ENCODE peak calls at places on chromosome 18, in eight cellular contexts. Q is cardiac muscle cell, E is sigmoid colon, F is stomach, K is PC-3, I is left ventricle myocardium inferior, C is psoas muscle, A is suprapubic skin. Y is an unnamed sample. For H3K27me3, the result is how much of the 10 kb centered on the place peaks cover.

GRCh38 chr18:73563345-73563744 is 584.3 kb downstream of the FBXO15 start:
- DNase-seq in A (no peak), C (no peak), F (no peak), K (peak), E (no peak), I (no peak), Q (peak), Y (no peak)

GRCh38 chr18:53687002-53687401 is 537.5 kb downstream of the MBD2 start:
- DNase-seq in Q (no peak), K (peak), I (no peak), C (no peak), F (no peak), A (no peak), E (no peak), Y (no peak)

GRCh38 chr18:50374170-50374752 is 585 bp upstream of the SKA1 start:
- DNase-seq in E (no peak), A (no peak), I (no peak), Q (no peak), F (no peak), K (no peak), C (no peak), Y (no peak)

GRCh38 chr18:13548944-13549878 is 177.1 kb downstream of the FAM210A start:
- DNase-seq in A (no peak), I (no peak), F (no peak), E (no peak), C (no peak), K (no peak), Q (no peak), Y (no peak)

GRCh38 chr18:69874058-69874457 is 73.6 kb downstream of the CD226 start:
- DNase-seq in A (no peak), K (no peak), I (no peak), E (no peak), F (no peak), C (no peak), Q (peak), Y (no peak)

GRCh38 chr18:6595666-6596065 is 133.8 kb upstream of the ARHGAP28 start:
- DNase-seq in I (no peak), E (no peak), K (no peak), C (no peak), Q (no peak), F (no peak), A (no peak), Y (no peak)

GRCh38 chr18:70469916-70470315 is 181.1 kb downstream of the SOCS6 start:
- DNase-seq in C (no peak), A (no peak), K (no peak), Q (peak), E (no peak), F (no peak), I (no peak), Y (no peak)

GRCh38 chr18:46156838-46157237 is 52.7 kb downstream of the HAUS1 start:
- DNase-seq in Q (no peak), A (no peak), F (no peak), C (no peak), I (no peak), E (no peak), K (no peak), Y (no peak)

GRCh38 chr18:8871484-8871883 is 166.1 kb downstream of the MTCL1 start:
- DNase-seq in K (peak), I (no peak), A (no peak), Q (no peak), F (no peak), E (no peak), C (no peak), Y (no peak)

GRCh38 chr18:362914-363295 is 95.1 kb upstream of the THOC1 start:
- DNase-seq in I (no peak), C (no peak), Q (peak), F (no peak), K (no peak), E (no peak), A (no peak), Y (no peak)

GRCh38 chr18:31185551-31185950 is 22.9 kb upstream of the DSC1 start:
- DNase-seq in F (no peak), E (no peak), K (peak), A (no peak), I (no peak), C (no peak), Q (no peak), Y (no peak)

GRCh38 chr18:50356036-50356945 is 18.6 kb upstream of the SKA1 start:
- DNase-seq in Q (peak), A (no peak), K (no peak), E (no peak), C (no peak), I (no peak), F (no peak), Y (peak)

GRCh38 chr18:57141208-57142129 is 5.4 kb upstream of the BOD1L2 start:
- DNase-seq in F (peak), K (peak), Q (no peak), I (no peak), C (no peak), E (no peak), A (no peak), Y (no peak)

GRCh38 chr18:44895176-44895798 is 214.6 kb downstream of the SETBP1 start:
- DNase-seq in C (no peak), F (peak), Q (peak), I (peak), A (no peak), E (no peak), K (peak), Y (no peak)
- TF ChIP-seq CTCF in C (peak), F (no peak), Q (peak), I (peak), A (no peak), E (no peak), K (peak), Y (peak)

GRCh38 chr18:32918692-32919250 is 145.9 kb upstream of the KLHL14 start:
- DNase-seq in I (no peak), C (no peak), F (no peak), Q (no peak), A (no peak), E (no peak), K (no peak), Y (peak)
- H3K27me3 ChIP-seq in I (under half), C (under half), F (under half), Q (under half), A (under half), E (under half), K (under half), Y (under half)

DNA sequence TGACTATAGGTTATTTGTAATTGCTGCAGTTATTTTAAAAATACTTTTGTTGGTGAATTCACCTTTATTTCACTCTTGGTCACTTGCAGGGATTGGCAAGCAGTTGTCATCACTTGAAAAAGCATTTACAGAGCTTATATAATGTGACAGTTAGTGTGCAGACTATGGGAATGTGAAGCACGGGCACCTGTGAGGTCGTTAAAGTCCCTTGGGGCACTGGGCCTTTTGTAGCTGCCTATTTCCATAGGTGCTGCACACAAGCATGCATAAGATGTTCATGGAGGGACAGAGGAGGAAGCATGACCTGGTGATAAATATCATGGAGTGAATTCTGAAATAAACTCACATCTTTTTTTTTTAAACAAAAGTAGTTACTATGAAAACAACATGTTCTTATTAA is 124.6 kb downstream of the ATP9B start:
- DNase-seq in I (no peak), A (no peak), E (no peak), F (no peak), Q (no peak), K (no peak), C (no peak), Y (no peak)
- H3K4me3 ChIP-seq in I (no peak), A (no peak), E (no peak), F (no peak), Q (no peak), K (no peak), C (no peak), Y (no peak)

GRCh38 chr18:26963292-26963691 is 97.8 kb upstream of the AQP4 start:
- DNase-seq in A (no peak), F (no peak), E (no peak), C (no peak), Q (peak), K (peak), I (no peak), Y (no peak)
- TF ChIP-seq CTCF in A (no peak), F (peak), E (no peak), C (peak), Q (peak), K (peak), I (peak), Y (no peak)

GRCh38 chr18:59219672-59220163 is at the start of gene GRP:
- DNase-seq in E (no peak), F (no peak), I (no peak), Q (no peak), C (no peak), A (no peak), K (no peak), Y (no peak)
- H3K27me3 ChIP-seq in E (under half), F (under half), I (half or more), Q (half or more), C (under half), A (half or more), K (half or more), Y (under half)